ENCODE peak calls at places on chromosomes 6 and 20, in six cellular contexts. F, Y, U, D, Q and N are unnamed samples.

GRCh38 chr6:79536615-79536968 is 638 bp downstream of the LCA5 start:
- DNase-seq in Y (peak), Q (peak), U (peak), F (peak), D (peak), N (no peak)

GRCh38 chr6:157860505-157860991 is 37.5 kb downstream of the SNX9 start:
- DNase-seq in Q (no peak), U (no peak), Y (no peak), D (no peak), F (peak), N (no peak)

GRCh38 chr6:139370707-139371345 is 3.6 kb downstream of the CITED2 start:
- DNase-seq in D (no peak), U (no peak), Y (no peak), F (no peak), Q (no peak), N (no peak)

GRCh38 chr6:52361945-52362442 is at the start of gene PAQR8:
- DNase-seq in U (peak), Q (peak), Y (peak), F (peak), D (peak), N (no peak)

GRCh38 chr6:56760842-56761241 is 118.2 kb upstream of the DST start:
- DNase-seq in Q (no peak), Y (no peak), F (no peak), D (no peak), U (no peak), N (no peak)

GRCh38 chr6:116611020-116611419 is 5.3 kb upstream of the RSPH4A start:
- DNase-seq in Q (no peak), Y (no peak), F (no peak), U (no peak), D (no peak), N (no peak)

GRCh38 chr6:45997875-45998506 is 17.7 kb downstream of the CLIC5 start:
- DNase-seq in F (no peak), U (no peak), D (no peak), Q (no peak), Y (no peak), N (no peak)

GRCh38 chr6:160333841-160334240 is 14.3 kb upstream of the SLC22A3 start:
- DNase-seq in Y (no peak), U (no peak), Q (no peak), F (no peak), D (no peak), N (no peak)

GRCh38 chr6:156720739-156721714 is 56.2 kb upstream of the ARID1B start:
- DNase-seq in F (peak), D (no peak), U (no peak), Y (peak), Q (no peak), N (peak)

GRCh38 chr20:18267815-18268214 is 20.5 kb upstream of the ZNF133 start:
- DNase-seq in D (no peak), Q (peak), U (no peak), F (no peak), Y (no peak), N (no peak)

GRCh38 chr6:124962617-124963415 is 579 bp downstream of the RNF217 start:
- DNase-seq in F (peak), Q (peak), D (peak), U (peak), Y (peak), N (no peak)

GRCh38 chr6:165804331-165805066 is 141.5 kb upstream of the PDE10A start:
- DNase-seq in Q (no peak), F (no peak), Y (peak), D (no peak), U (no peak), N (no peak)

GRCh38 chr20:15396900-15397299 is 1059.5 kb upstream of the FLRT3 start:
- DNase-seq in F (no peak), Q (no peak), U (no peak), Y (no peak), D (no peak), N (no peak)

GRCh38 chr20:24144371-24144770 is 155.8 kb upstream of the GGTLC1 start:
- DNase-seq in Q (no peak), F (no peak), U (no peak), Y (no peak), D (no peak), N (no peak)

GRCh38 chr6:164502838-164503237 is 806.6 kb downstream of the C6orf118 start:
- DNase-seq in F (no peak), U (no peak), D (no peak), Q (no peak), Y (no peak), N (no peak)

GRCh38 chr6:35041086-35041855 is 99.9 kb downstream of the TCP11 start:
- DNase-seq in U (no peak), D (peak), Y (no peak), F (no peak), Q (no peak), N (no peak)

GRCh38 chr6:1708141-1708540 is 98.4 kb downstream of the FOXC1 start:
- DNase-seq in F (no peak), Y (no peak), U (no peak), D (no peak), Q (no peak), N (no peak)

GRCh38 chr6:13012271-13012670 is 295.7 kb downstream of the PHACTR1 start:
- DNase-seq in D (no peak), Q (no peak), Y (no peak), F (no peak), U (no peak), N (no peak)

GRCh38 chr6:30319146-30319835 is 7.4 kb upstream of the TRIM39 start:
- DNase-seq in Y (peak), U (no peak), Q (no peak), F (no peak), D (no peak), N (no peak)

GRCh38 chr6:34178361-34179105 is 32.6 kb upstream of the GRM4 start:
- DNase-seq in D (no peak), Q (no peak), Y (no peak), F (no peak), U (no peak), N (no peak)

GRCh38 chr20:17871181-17871580 is 97.4 kb downstream of the SNX5 start:
- DNase-seq in Y (no peak), F (no peak), D (no peak), Q (no peak), U (no peak), N (no peak)

GRCh38 chr6:87817226-87817625 is 115.2 kb upstream of the AKIRIN2 start:
- DNase-seq in F (peak), D (no peak), Y (no peak), U (no peak), Q (no peak), N (no peak)

GRCh38 chr20:57450419-57450818 is 59.2 kb downstream of the RBM38 start:
- DNase-seq in U (peak), F (no peak), Y (peak), D (peak), Q (no peak), N (no peak)

GRCh38 chr20:25032478-25033183 is 25.3 kb downstream of the ACSS1 start:
- DNase-seq in F (peak), D (peak), U (no peak), Q (peak), Y (no peak), N (no peak)

GRCh38 chr6:154127638-154128037 is 88.6 kb downstream of the OPRM1 start:
- DNase-seq in D (no peak), Y (no peak), Q (no peak), F (no peak), U (no peak), N (no peak)

GRCh38 chr6:35496036-35496850 is 636 bp downstream of the TEAD3 start:
- DNase-seq in Q (peak), D (peak), U (no peak), F (peak), Y (peak), N (no peak)

GRCh38 chr20:35662541-35662940 is 2.2 kb downstream of the CPNE1 start:
- DNase-seq in D (no peak), Q (no peak), Y (no peak), U (no peak), F (no peak), N (no peak)

GRCh38 chr20:35665949-35666288 is 1.2 kb upstream of the CPNE1 start:
- DNase-seq in Y (no peak), U (no peak), Q (no peak), D (no peak), F (no peak), N (peak)

GRCh38 chr20:35663516-35663812 is 1.2 kb downstream of the CPNE1 start:
- DNase-seq in F (peak), D (no peak), Q (no peak), U (no peak), Y (peak), N (no peak)

GRCh38 chr20:35663813-35664543 is 722 bp downstream of the CPNE1 start:
- DNase-seq in Y (peak), F (peak), Q (peak), D (no peak), U (peak), N (peak)

GRCh38 chr20:35664544-35665206 is at the start of the genes CPNE1 and RBM12:
- DNase-seq in U (peak), D (peak), F (peak), Y (peak), Q (peak), N (peak)
- TF ChIP-seq CTCF in U (peak), D (no peak), F (no peak), Y (no peak), Q (no peak), N (no peak)

GRCh38 chr20:62707981-62708521 is 585 bp upstream of the NTSR1 start:
- DNase-seq in D (no peak), Y (no peak), F (no peak), U (no peak), Q (no peak), N (no peak)

GRCh38 chr20:62709537-62709905 is 885 bp downstream of the NTSR1 start:
- DNase-seq in Q (no peak), D (no peak), U (no peak), Y (no peak), F (no peak), N (no peak)

GRCh38 chr20:62707281-62707941 is 1.2 kb upstream of the NTSR1 start:
- DNase-seq in D (no peak), U (no peak), Q (no peak), F (no peak), Y (no peak), N (no peak)

GRCh38 chr20:62710221-62710885 is 1.7 kb downstream of the NTSR1 start:
- DNase-seq in U (no peak), Q (no peak), F (no peak), D (no peak), Y (no peak), N (no peak)

DNA sequence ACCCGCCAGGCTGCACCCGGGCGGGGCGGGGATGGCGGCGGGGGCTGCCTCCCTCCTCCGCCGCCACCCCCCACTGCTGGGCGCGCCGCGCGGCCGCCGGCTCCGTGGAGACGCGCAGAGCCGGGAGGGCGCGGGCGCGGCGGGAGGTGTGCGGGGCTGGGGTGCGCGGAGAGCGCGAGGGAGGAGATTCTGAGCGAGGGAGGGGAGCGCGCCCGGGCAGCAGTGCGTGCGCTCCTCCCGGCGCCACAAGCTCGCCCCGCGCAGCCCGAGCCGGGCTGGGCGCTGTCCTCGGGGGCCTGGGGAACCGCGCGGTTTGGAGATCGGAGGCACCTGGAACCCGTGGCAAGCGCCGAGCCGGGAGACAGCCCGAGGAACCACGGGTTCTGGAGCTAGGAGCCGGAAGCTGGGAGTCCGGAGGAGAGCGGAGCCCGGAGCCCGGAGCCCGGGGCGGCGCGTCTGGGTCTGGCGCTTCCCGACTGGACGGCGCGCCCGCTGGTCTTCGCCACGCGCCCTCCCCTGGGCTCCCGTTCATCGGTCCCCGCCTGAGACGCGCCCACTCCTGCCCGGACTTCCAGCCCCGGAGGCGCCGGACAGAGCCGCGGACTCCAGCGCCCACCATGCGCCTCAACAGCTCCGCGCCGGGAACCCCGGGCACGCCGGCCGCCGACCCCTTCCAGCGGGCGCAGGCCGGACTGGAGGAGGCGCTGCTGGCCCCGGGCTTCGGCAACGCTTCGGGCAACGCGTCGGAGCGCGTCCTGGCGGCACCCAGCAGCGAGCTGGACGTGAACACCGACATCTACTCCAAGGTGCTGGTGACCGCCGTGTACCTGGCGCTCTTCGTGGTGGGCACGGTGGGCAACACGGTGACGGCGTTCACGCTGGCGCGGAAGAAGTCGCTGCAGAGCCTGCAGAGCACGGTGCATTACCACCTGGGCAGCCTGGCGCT is at the start of gene NTSR1:
- DNase-seq in Y (no peak), U (no peak), D (no peak), Q (no peak), F (no peak), N (peak)
- TF ChIP-seq CTCF in Y (no peak), U (no peak), D (no peak), Q (no peak), F (no peak), N (peak)

GRCh38 chr20:11267762-11268335 is 594.0 kb upstream of the JAG1 start:
- DNase-seq in F (no peak), U (no peak), D (no peak), Q (no peak), Y (no peak), N (no peak)

GRCh38 chr20:11266571-11266970 is 592.8 kb upstream of the JAG1 start:
- DNase-seq in Q (no peak), F (no peak), U (no peak), Y (peak), D (no peak), N (no peak)

GRCh38 chr20:11271319-11271718 is 597.5 kb upstream of the JAG1 start:
- DNase-seq in Q (no peak), U (no peak), Y (no peak), F (no peak), D (no peak), N (peak)

GRCh38 chr20:11270566-11270965 is 596.8 kb upstream of the JAG1 start:
- DNase-seq in D (no peak), U (no peak), F (no peak), Q (no peak), Y (no peak), N (no peak)

GRCh38 chr20:11267131-11267761 is 593.4 kb upstream of the JAG1 start:
- DNase-seq in Y (peak), Q (no peak), D (no peak), F (peak), U (peak), N (peak)
- TF ChIP-seq CTCF in Y (peak), Q (no peak), D (no peak), F (peak), U (no peak), N (no peak)

DNA sequence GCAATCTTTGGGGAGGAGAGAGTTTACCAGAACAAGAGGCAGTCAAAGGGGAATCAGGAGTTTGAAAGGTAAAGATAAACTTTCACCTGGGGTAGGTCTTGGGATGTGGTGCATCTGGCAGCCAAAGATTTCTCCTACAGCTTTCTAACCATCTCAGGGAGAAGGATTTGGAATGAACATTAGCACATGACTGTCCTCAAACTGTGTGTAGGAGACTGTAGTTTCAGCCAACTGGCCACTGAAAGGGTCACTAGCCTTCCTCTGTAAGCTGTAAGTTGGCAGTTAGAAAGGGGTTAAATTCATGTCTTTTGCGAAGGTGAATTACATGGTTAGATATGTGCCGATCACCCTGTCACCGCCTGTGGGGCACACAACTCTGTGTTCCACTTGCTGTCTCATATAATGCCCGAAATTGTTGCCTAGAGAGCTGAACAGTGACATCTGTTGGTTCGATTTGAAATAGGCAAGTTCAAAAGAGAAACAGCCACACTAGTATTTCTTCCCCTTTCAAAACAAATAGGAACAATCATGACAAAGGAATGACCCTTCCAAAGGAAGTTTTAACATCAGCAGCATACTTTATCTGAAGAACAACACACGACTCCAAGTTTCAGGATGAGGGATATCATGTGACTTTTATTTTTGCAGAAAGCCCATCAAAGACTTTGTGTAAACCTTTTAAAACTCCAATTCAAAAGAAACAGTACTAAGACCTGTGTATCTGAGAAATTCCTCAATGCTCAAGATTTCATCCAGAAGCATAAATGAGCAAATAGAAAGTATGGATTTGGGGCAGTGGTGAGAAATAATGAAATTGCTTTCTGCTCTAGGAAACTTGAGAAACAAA is 1.1 kb upstream of the OPN5 start:
- DNase-seq in U (peak), D (no peak), F (peak), Y (peak), Q (peak), N (peak)
- TF ChIP-seq CTCF in U (peak), D (peak), F (peak), Y (peak), Q (peak), N (peak)

DNA sequence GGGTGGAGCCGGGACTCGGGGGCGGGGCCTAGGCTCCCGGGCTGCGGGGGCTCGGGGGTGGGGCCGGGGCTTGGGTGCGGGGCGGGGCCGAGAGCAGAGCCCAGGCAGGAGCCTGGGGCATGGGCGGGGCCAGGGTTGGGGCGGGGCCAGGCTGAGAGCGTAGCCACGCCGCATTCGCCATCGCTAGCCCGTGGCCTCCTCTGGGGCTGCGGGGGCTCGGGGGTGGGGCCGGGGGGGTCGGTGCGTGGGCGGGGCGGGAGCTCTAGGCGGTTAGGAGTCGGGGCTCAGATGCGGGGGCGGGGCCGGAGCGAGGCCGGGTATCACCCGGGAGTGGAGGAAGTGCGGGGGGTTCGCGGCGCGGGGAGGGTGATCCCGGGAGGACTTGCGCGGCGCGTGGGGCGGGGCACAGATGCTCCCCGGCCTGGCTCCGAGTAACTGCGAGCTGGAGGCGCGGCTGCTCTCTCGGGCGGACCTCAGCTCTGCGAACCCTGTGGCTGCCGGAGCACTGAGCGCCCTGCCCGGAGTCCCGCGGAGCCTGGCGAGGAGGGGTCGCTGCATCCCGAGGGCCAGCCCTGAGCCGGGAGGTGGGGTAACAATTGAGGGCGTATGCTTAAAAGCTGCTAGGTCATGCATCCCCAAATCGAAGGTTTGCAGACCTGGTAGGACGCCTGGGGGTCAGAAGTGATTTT is 434 bp upstream of the ECI2 start:
- DNase-seq in F (peak), D (peak), Y (peak), Q (peak), U (peak), N (peak)
- TF ChIP-seq CTCF in F (no peak), D (no peak), Y (no peak), Q (no peak), U (no peak), N (no peak)

GRCh38 chr20:2397595-2398145 is 17.0 kb downstream of the TGM6 start:
- DNase-seq in F (no peak), Q (no peak), Y (no peak), D (no peak), U (no peak), N (no peak)
- TF ChIP-seq CTCF in F (no peak), Q (no peak), Y (no peak), D (no peak), U (no peak), N (peak)

GRCh38 chr6:41073203-41073967 is 611 bp downstream of the NFYA start:
- DNase-seq in D (peak), U (peak), Q (peak), Y (peak), F (peak), N (peak)

GRCh38 chr6:41073968-41074691 is 1.4 kb downstream of the NFYA start:
- DNase-seq in Y (peak), D (no peak), Q (no peak), F (peak), U (no peak), N (no peak)

GRCh38 chr6:41072836-41073202 is at the start of gene NFYA:
- DNase-seq in D (no peak), U (peak), Y (no peak), Q (no peak), F (no peak), N (peak)

GRCh38 chr6:41071923-41072835 is at the start of gene OARD1:
- DNase-seq in Q (peak), Y (peak), U (peak), F (peak), D (peak), N (peak)

GRCh38 chr6:41071501-41071922 is 644 bp downstream of the OARD1 start:
- DNase-seq in U (no peak), Y (no peak), F (no peak), Q (no peak), D (no peak), N (peak)
- TF ChIP-seq CTCF in U (no peak), Y (peak), F (no peak), Q (no peak), D (no peak), N (peak)

DNA sequence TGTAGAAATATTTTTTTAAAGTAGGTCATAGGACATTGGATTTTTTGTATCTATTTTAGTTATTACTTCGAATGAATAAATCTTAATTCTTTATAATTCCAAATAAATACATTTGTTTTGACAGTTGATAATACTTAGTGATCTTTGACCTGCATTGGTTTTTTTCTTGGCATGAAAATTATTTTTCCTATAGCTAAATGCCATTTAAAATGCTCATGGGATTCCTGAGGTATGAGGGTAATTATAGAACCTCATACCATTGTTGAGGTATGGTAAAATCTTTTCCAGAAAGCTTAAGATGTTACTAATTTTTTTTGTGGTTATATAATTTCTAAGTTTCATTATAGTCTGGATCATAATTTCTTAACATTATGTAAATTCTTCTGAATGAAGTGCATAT is 8.3 kb downstream of the PM20D2 start:
- DNase-seq in Q (no peak), U (no peak), F (peak), D (no peak), Y (peak), N (no peak)
- TF ChIP-seq CTCF in Q (no peak), U (no peak), F (no peak), D (no peak), Y (no peak), N (no peak)